ENCODE peak calls at places on chromosome 17, in seven cellular contexts. One of them, this sample, is unnamed.

GRCh38 chr17:56593073-56593740 is at the start of gene NOG:
- DNase-seq in neural crest cell: peak; percentile 44
- DNase-seq in choroid plexus epithelial cell: peak; percentile 15
- DNase-seq in colonic mucosa: peak; percentile 42
- DNase-seq in EL: peak; percentile 78
- DNase-seq in activated CD4-positive, alpha-beta T cell treated with anti-CD3 and anti-CD28 coated beads, Interleukin-2, amount 50 U/mL, for 24 hours: no peak
- DNase-seq in HFFc6: peak; percentile 65
- DNase-seq in this sample: no peak

GRCh38 chr17:50349241-50349595 is 3.3 kb downstream of the XYLT2 start:
- DNase-seq in neural crest cell: no peak
- DNase-seq in colonic mucosa: no peak
- DNase-seq in choroid plexus epithelial cell: no peak
- DNase-seq in activated CD4-positive, alpha-beta T cell treated with anti-CD3 and anti-CD28 coated beads, Interleukin-2, amount 50 U/mL, for 24 hours: no peak
- DNase-seq in EL: no peak
- DNase-seq in HFFc6: no peak
- DNase-seq in this sample: no peak

GRCh38 chr17:45283711-45284110 is 21.8 kb upstream of the SPATA32 start:
- DNase-seq in activated CD4-positive, alpha-beta T cell treated with anti-CD3 and anti-CD28 coated beads, Interleukin-2, amount 50 U/mL, for 24 hours: no peak
- DNase-seq in EL: no peak
- DNase-seq in colonic mucosa: no peak
- DNase-seq in choroid plexus epithelial cell: no peak
- DNase-seq in HFFc6: no peak
- DNase-seq in neural crest cell: no peak
- DNase-seq in this sample: no peak

GRCh38 chr17:82300707-82301270 is 16.6 kb downstream of the CD7 start:
- DNase-seq in EL: peak; percentile 57
- DNase-seq in choroid plexus epithelial cell: peak; percentile 52
- DNase-seq in colonic mucosa: peak; percentile 72
- DNase-seq in HFFc6: peak; percentile 58
- DNase-seq in neural crest cell: peak; percentile 57
- DNase-seq in activated CD4-positive, alpha-beta T cell treated with anti-CD3 and anti-CD28 coated beads, Interleukin-2, amount 50 U/mL, for 24 hours: no peak
- DNase-seq in this sample: peak; percentile 92

GRCh38 chr17:60577147-60577925 is 22.7 kb upstream of the PPM1D start:
- DNase-seq in choroid plexus epithelial cell: peak; percentile 88
- DNase-seq in HFFc6: peak; percentile 7
- DNase-seq in EL: peak; percentile 58
- DNase-seq in colonic mucosa: peak; percentile 38
- DNase-seq in neural crest cell: no peak
- DNase-seq in activated CD4-positive, alpha-beta T cell treated with anti-CD3 and anti-CD28 coated beads, Interleukin-2, amount 50 U/mL, for 24 hours: no peak
- DNase-seq in this sample: no peak

GRCh38 chr17:63082952-63083351 is 116.9 kb downstream of the TANC2 start:
- DNase-seq in neural crest cell: no peak
- DNase-seq in HFFc6: peak; percentile 56
- DNase-seq in colonic mucosa: no peak
- DNase-seq in EL: peak; percentile 60
- DNase-seq in activated CD4-positive, alpha-beta T cell treated with anti-CD3 and anti-CD28 coated beads, Interleukin-2, amount 50 U/mL, for 24 hours: no peak
- DNase-seq in choroid plexus epithelial cell: peak; percentile 34
- DNase-seq in this sample: no peak

GRCh38 chr17:40361063-40361924 is 3.2 kb downstream of the GJD3 start:
- DNase-seq in colonic mucosa: no peak
- DNase-seq in choroid plexus epithelial cell: no peak
- DNase-seq in HFFc6: no peak
- DNase-seq in EL: no peak
- DNase-seq in activated CD4-positive, alpha-beta T cell treated with anti-CD3 and anti-CD28 coated beads, Interleukin-2, amount 50 U/mL, for 24 hours: no peak
- DNase-seq in neural crest cell: no peak
- DNase-seq in this sample: no peak

GRCh38 chr17:81731271-81731670 is 19.2 kb downstream of the SLC25A10 start:
- DNase-seq in neural crest cell: no peak
- DNase-seq in activated CD4-positive, alpha-beta T cell treated with anti-CD3 and anti-CD28 coated beads, Interleukin-2, amount 50 U/mL, for 24 hours: no peak
- DNase-seq in colonic mucosa: no peak
- DNase-seq in EL: peak; percentile 78
- DNase-seq in HFFc6: peak; percentile 80
- DNase-seq in choroid plexus epithelial cell: peak; percentile 56
- DNase-seq in this sample: no peak

GRCh38 chr17:81898029-81898866 is 3.8 kb upstream of the NPB start:
- DNase-seq in activated CD4-positive, alpha-beta T cell treated with anti-CD3 and anti-CD28 coated beads, Interleukin-2, amount 50 U/mL, for 24 hours: no peak
- DNase-seq in neural crest cell: no peak
- DNase-seq in EL: peak; percentile 94
- DNase-seq in colonic mucosa: no peak
- DNase-seq in HFFc6: peak; percentile 94
- DNase-seq in choroid plexus epithelial cell: peak; percentile 87
- DNase-seq in this sample: peak; percentile 84